ENCODE peak calls at places on chromosomes 3 and 15, in six cellular contexts. G is omental fat pad, A is GM12865, E is lower lobe of right lung, R is RWPE1, N is spleen. W is an unnamed sample.
A peak's percentile ranks its signal among the peaks of the same experiment; 100 is the strongest.

GRCh38 chr3:55169161-55169560 is 241.3 kb upstream of the LRTM1 start:
- DNase-seq in G (no peak), A (no peak), E (no peak), R (no peak), N (no peak), W (no peak)

GRCh38 chr15:70262171-70262570 is 164.5 kb upstream of the TLE3 start:
- DNase-seq in G (no peak), A (no peak), E (no peak), R (no peak), N (peak; percentile 16), W (no peak)

GRCh38 chr15:31318429-31318828 is 8.2 kb upstream of the KLF13 start:
- DNase-seq in G (no peak), A (no peak), E (no peak), R (no peak), N (no peak), W (no peak)

GRCh38 chr3:123602325-123602724 is 17.5 kb upstream of the HACD2 start:
- DNase-seq in G (no peak), A (no peak), E (no peak), R (peak; percentile 79), N (no peak), W (no peak)

GRCh38 chr3:71846189-71846588 is 61.2 kb upstream of the PROK2 start:
- DNase-seq in G (no peak), A (no peak), E (no peak), R (no peak), N (no peak), W (no peak)

GRCh38 chr3:171972965-171973364 is 66.4 kb upstream of the FNDC3B start:
- DNase-seq in G (no peak), A (no peak), E (no peak), R (no peak), N (no peak), W (no peak)

GRCh38 chr3:49313902-49314676 is 25.8 kb downstream of the USP4 start:
- DNase-seq in G (no peak), A (peak; percentile 61), E (no peak), R (no peak), N (no peak), W (no peak)

GRCh38 chr3:47280519-47280918 is 2.1 kb downstream of the KIF9 start:
- DNase-seq in G (no peak), A (no peak), E (no peak), R (no peak), N (no peak), W (no peak)

GRCh38 chr3:151169262-151169661 is 33.8 kb downstream of the GPR171 start:
- DNase-seq in G (no peak), A (no peak), E (peak; percentile 57), R (no peak), N (peak; percentile 77), W (no peak)

GRCh38 chr15:28984421-28985375 is 98.9 kb downstream of the APBA2 start:
- DNase-seq in G (no peak), A (no peak), E (no peak), R (no peak), N (no peak), W (no peak)

GRCh38 chr15:72782993-72783562 is 480 bp downstream of the ADPGK start:
- DNase-seq in G (no peak), A (peak; percentile 84), E (peak; percentile 71), R (peak; percentile 41), N (no peak), W (peak; percentile 66)

GRCh38 chr3:177597325-177598109 is 400.2 kb upstream of the TBL1XR1 start:
- DNase-seq in G (no peak), A (peak; percentile 62), E (no peak), R (peak; percentile 32), N (no peak), W (peak; percentile 23)

GRCh38 chr3:99902091-99902490 is 84.4 kb downstream of the CMSS1 start:
- DNase-seq in G (no peak), A (no peak), E (no peak), R (peak; percentile 16), N (no peak), W (no peak)

GRCh38 chr3:85535517-85535916 is 576.7 kb downstream of the CADM2 start:
- DNase-seq in G (no peak), A (no peak), E (no peak), R (no peak), N (no peak), W (no peak)

GRCh38 chr3:17176757-17177156 is 292.0 kb downstream of the PLCL2 start:
- DNase-seq in G (no peak), A (no peak), E (no peak), R (no peak), N (no peak), W (no peak)

GRCh38 chr15:70882361-70882760 is 9.9 kb downstream of the THAP10 start:
- DNase-seq in G (no peak), A (peak; percentile 22), E (no peak), R (no peak), N (no peak), W (no peak)

GRCh38 chr15:23438816-23439466 is 8.1 kb downstream of the GOLGA6L2 start:
- DNase-seq in G (no peak), A (peak; percentile 21), E (no peak), R (no peak), N (no peak), W (no peak)

GRCh38 chr15:55221090-55222011 is 24.6 kb upstream of the RSL24D1 start:
- DNase-seq in G (no peak), A (peak; percentile 57), E (no peak), R (peak; percentile 78), N (no peak), W (peak; percentile 45)

GRCh38 chr3:185052631-185053030 is 100.2 kb downstream of the C3orf70 start:
- DNase-seq in G (no peak), A (no peak), E (no peak), R (no peak), N (no peak), W (no peak)

GRCh38 chr15:78565097-78565950 is at the start of gene CHRNA5:
- DNase-seq in G (peak; percentile 87), A (peak; percentile 87), E (peak; percentile 92), R (peak; percentile 92), N (peak; percentile 93), W (peak; percentile 88)

GRCh38 chr15:78561490-78561889 is 3.8 kb upstream of the CHRNA5 start:
- DNase-seq in G (no peak), A (no peak), E (no peak), R (no peak), N (no peak), W (no peak)

GRCh38 chr15:78565951-78566774 is 843 bp downstream of the CHRNA5 start:
- DNase-seq in G (no peak), A (peak; percentile 26), E (no peak), R (peak; percentile 49), N (no peak), W (peak; percentile 23)

GRCh38 chr15:78564743-78565096 is 600 bp upstream of the CHRNA5 start:
- DNase-seq in G (no peak), A (no peak), E (no peak), R (no peak), N (no peak), W (no peak)

DNA sequence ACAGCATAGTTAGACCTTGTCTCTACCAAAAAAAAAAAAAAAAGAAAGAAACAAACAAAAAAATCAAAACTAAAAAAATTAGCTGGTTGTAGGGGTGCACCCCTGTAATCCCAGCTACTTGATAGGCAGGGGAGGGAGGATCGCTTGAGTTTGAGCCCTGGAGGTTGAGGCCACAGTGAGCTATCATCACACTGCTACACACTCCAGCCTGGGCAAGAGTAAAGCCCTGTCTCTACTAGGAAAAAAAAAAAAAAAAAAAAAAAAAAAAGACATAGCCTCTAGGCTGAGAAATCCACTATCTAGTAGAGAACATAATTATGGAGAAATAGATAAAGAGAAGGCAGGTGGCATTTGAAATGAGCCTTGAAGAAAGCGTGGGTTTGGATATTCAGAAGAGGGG is 2.2 kb upstream of the CHRNA5 start:
- DNase-seq in G (no peak), A (no peak), E (no peak), R (no peak), N (no peak), W (no peak)
- TF ChIP-seq CTCF in G (no peak), A (no peak), E (no peak), R (no peak), N (no peak), W (no peak)

GRCh38 chr3:126380011-126380768 is 14.5 kb upstream of the CFAP100 start:
- DNase-seq in G (no peak), A (no peak), E (no peak), R (no peak), N (peak; percentile 52), W (no peak)

GRCh38 chr3:126377211-126377610 is 17.5 kb upstream of the CFAP100 start:
- DNase-seq in G (no peak), A (no peak), E (no peak), R (no peak), N (peak; percentile 45), W (no peak)

GRCh38 chr3:126376464-126376863 is 18.2 kb upstream of the CFAP100 start:
- DNase-seq in G (no peak), A (no peak), E (no peak), R (no peak), N (no peak), W (no peak)

GRCh38 chr3:126375835-126376331 is 18.7 kb upstream of the KLF15 start:
- DNase-seq in G (no peak), A (no peak), E (no peak), R (no peak), N (peak; percentile 66), W (no peak)

DNA sequence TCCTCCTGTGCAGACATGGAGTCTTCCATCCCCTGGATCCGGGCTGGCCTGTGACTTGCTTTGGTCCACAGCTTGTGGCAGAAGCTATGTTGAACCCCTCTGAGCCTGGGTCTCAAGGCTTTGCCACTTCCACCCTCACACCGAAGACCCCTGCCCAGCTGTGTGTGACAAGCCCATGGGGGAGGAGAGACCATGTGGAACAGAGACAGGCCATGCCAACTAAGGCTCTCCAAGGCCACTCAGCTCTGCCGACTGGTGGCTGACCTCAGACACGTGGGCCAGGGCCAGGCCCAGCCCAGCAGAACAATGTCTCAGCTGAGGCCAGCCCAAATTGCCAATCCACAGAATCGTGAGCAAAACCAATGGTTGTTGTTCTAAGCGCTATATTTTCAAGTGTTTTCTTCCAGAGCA is 16.4 kb upstream of the CFAP100 start:
- DNase-seq in G (no peak), A (no peak), E (no peak), R (no peak), N (peak; percentile 61), W (no peak)
- TF ChIP-seq CTCF in G (no peak), A (no peak), E (no peak), R (no peak), N (no peak), W (no peak)

GRCh38 chr15:51133140-51133630 is 38.5 kb upstream of the TNFAIP8L3 start:
- DNase-seq in G (no peak), A (no peak), E (no peak), R (no peak), N (no peak), W (no peak)
- TF ChIP-seq CTCF in G (no peak), A (no peak), E (no peak), R (peak; percentile 63), N (no peak), W (no peak)

DNA sequence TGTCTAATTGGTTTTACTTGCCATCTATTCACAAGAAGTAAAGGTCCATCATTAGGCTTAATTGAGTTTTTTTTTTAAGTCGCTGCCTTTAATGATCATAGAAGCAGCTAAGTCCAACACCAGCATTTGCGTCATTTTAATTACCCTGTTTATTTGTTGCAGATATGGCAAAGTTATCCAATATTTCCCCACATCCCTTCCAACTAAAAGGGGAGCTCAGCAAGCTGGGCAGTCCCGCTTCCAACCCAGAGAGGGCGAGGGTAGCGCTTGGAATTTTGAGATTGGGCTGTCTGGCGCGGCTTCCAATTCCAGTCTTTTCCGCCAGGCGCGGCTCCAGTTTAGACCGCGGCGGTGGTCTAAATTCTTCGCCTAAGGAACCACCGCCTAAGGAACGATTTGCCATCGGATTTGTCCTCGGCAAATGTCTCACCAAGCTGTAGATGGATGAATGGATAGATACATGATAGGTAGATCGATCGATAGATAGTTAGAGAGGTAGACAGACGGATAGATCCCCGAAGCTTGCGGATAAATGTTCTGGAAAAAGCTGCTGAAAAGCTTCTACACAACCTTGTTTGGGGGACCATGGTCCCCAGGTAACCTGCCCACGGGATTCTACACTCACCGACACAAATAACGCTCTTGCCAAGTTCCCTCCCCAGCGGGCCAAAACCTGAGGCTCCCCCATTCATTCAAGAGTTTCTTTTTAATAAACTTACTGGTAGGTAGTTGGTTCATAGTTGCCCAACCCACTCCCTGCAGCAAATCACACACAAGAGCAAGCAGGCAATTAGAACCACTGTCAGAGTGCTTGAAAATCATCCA is 49.2 kb downstream of the ZIC4 start:
- DNase-seq in G (no peak), A (no peak), E (no peak), R (no peak), N (no peak), W (no peak)
- TF ChIP-seq CTCF in G (no peak), A (no peak), E (no peak), R (no peak), N (no peak), W (no peak)